ENCODE peak calls at places on chromosomes 13 and 19, in seven cellular contexts. F is stomach, L is heart left ventricle, W is body of pancreas, J is K562, S is IMR-90, T is tibial nerve. P is an unnamed sample.

GRCh38 chr19:1070576-1070930 is 3.6 kb downstream of the ARHGAP45 start:
- DNase-seq in F (no peak), L (no peak), W (no peak), J (no peak), S (no peak), T (no peak), P (no peak)

GRCh38 chr13:108947551-108948030 is 318.2 kb downstream of the MYO16 start:
- DNase-seq in F (no peak), L (no peak), W (peak), J (no peak), S (peak), T (peak), P (no peak)

GRCh38 chr13:24050292-24050711 is 110.2 kb upstream of the SPATA13 start:
- DNase-seq in F (peak), L (no peak), W (peak), J (no peak), S (peak), T (no peak), P (no peak)

GRCh38 chr13:108981407-108981806 is 352.0 kb downstream of the MYO16 start:
- DNase-seq in F (no peak), L (no peak), W (no peak), J (no peak), S (no peak), T (no peak), P (no peak)

GRCh38 chr13:30766234-30766633 is 30.9 kb downstream of the ALOX5AP start:
- DNase-seq in F (no peak), L (no peak), W (no peak), J (no peak), S (no peak), T (no peak), P (no peak)

GRCh38 chr13:22082030-22082429 is 411.2 kb downstream of the FGF9 start:
- DNase-seq in F (no peak), L (no peak), W (no peak), J (no peak), S (no peak), T (no peak), P (no peak)

GRCh38 chr19:40416918-40417713 is 3.9 kb upstream of the PRX start:
- DNase-seq in F (peak), L (peak), W (peak), J (peak), S (peak), T (peak), P (no peak)

GRCh38 chr13:79359064-79359463 is 47.0 kb downstream of the RBM26 start:
- DNase-seq in F (no peak), L (no peak), W (no peak), J (no peak), S (no peak), T (no peak), P (no peak)

GRCh38 chr13:80399340-80400163 is 58.6 kb upstream of the SPRY2 start:
- DNase-seq in F (peak), L (no peak), W (peak), J (no peak), S (no peak), T (no peak), P (no peak)

GRCh38 chr13:33367931-33368330 is 82.4 kb upstream of the STARD13 start:
- DNase-seq in F (peak), L (no peak), W (no peak), J (peak), S (no peak), T (no peak), P (no peak)
- TF ChIP-seq POLR2A in F (no peak), L (no peak), W (no peak), J (no peak), S (no peak), T (no peak), P (no peak)

GRCh38 chr13:49690133-49690989 is 925 bp downstream of the EBPL start:
- DNase-seq in F (peak), L (no peak), W (peak), J (peak), S (peak), T (peak), P (peak)

GRCh38 chr13:49693877-49694276 is 2.6 kb upstream of the EBPL start:
- DNase-seq in F (no peak), L (no peak), W (no peak), J (no peak), S (no peak), T (no peak), P (no peak)

GRCh38 chr13:49694446-49694845 is 3.2 kb upstream of the EBPL start:
- DNase-seq in F (no peak), L (no peak), W (no peak), J (no peak), S (no peak), T (no peak), P (no peak)

GRCh38 chr13:49693191-49693733 is 2.0 kb upstream of the EBPL start:
- DNase-seq in F (no peak), L (no peak), W (no peak), J (no peak), S (peak), T (no peak), P (peak)

DNA sequence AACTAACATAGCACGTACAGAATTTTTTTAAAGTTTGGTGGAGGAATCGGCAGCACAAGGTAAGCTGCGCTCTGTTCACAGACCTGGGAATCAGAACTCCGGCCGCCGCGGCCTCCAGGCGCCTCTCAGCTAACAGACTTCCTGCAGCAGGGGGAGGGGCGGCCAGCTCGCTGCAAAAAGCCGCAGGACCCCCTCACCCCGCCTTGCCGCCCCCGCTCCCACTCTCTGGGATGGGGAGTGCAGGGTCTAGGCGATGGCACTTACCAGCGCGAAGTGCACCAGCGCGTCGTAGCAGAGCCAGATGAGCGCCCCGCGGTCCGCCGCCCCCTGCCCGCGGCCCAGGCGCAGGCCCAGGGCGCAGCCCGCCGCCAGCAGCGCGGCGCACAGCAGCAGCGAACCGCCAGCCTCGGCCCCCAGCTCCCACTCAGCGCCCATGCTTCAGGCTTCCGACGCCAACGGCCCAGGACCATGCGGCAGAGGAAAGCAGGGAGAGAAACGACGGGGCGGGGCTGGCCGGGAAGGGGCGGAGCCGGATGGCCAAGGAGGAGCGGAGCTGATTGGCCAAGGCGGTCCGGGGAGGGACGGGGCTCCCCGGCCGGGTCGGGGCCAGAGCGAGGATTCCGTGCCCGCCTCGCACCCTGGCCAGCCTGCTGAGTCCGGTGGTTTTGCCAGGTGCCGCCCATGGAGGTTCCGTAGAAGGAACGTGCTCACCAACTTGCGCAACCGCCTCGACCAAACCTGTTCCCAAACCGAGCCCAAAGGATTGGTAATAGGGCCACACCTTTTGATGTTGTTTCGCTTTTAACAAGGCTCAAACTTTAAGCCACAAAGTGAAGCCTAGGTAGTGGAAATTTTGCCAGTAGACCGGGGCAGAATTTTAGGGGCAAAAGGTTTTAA is at the start of gene EBPL:
- DNase-seq in F (peak), L (peak), W (peak), J (peak), S (peak), T (peak), P (peak)
- TF ChIP-seq POLR2A in F (no peak), L (no peak), W (peak), J (peak), S (no peak), T (peak), P (peak)

DNA sequence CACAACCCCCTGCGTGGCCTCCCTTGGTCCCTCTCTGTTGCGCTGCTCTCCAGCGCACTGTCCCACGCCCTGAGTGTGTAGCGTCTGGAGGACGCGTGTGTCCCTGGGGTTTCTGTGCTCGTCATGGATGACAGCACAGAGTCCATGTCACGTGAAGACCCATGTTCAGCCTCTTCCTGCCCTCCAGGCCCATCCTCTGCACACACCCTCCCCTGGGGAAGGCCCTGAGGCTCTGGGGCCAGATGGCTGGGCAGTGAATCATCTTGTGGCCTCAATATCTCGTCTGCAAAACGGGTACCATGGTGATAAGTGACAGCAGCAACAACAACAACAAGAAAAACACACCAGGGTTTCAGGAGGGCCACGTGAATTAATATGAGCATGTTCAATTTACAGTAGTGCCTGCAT is 71.5 kb upstream of the ARHGEF7 start:
- DNase-seq in F (no peak), L (peak), W (no peak), J (peak), S (no peak), T (no peak), P (no peak)
- TF ChIP-seq POLR2A in F (no peak), L (no peak), W (no peak), J (no peak), S (no peak), T (no peak), P (no peak)

GRCh38 chr19:35731779-35732405 is 10.4 kb downstream of the IGFLR1 start:
- DNase-seq in F (no peak), L (no peak), W (no peak), J (no peak), S (no peak), T (no peak), P (no peak)

GRCh38 chr19:35729763-35730162 is 12.0 kb downstream of the KMT2B start:
- DNase-seq in F (no peak), L (no peak), W (no peak), J (no peak), S (no peak), T (no peak), P (no peak)

GRCh38 chr19:35731353-35731752 is 10.9 kb downstream of the IGFLR1 start:
- DNase-seq in F (no peak), L (no peak), W (no peak), J (no peak), S (no peak), T (no peak), P (no peak)

GRCh38 chr19:35729021-35729420 is 11.2 kb downstream of the KMT2B start:
- DNase-seq in F (no peak), L (no peak), W (no peak), J (no peak), S (no peak), T (no peak), P (no peak)

GRCh38 chr19:35730326-35730725 is 11.9 kb downstream of the IGFLR1 start:
- DNase-seq in F (no peak), L (no peak), W (no peak), J (no peak), S (no peak), T (no peak), P (no peak)
- TF ChIP-seq POLR2A in F (no peak), L (no peak), W (no peak), J (no peak), S (no peak), T (no peak), P (no peak)

P was measured in A549.